ENCODE peak calls at places on chromosome 5, in five cellular contexts. R is stromal cell of bone marrow, U is cardiac fibroblast, K is A172, T is mucosa of descending colon. J is an unnamed sample.

GRCh38 chr5:133360693-133361479 is 251.5 kb downstream of the FSTL4 start:
- DNase-seq in R (no peak), U (no peak), K (no peak), T (no peak), J (no peak)

GRCh38 chr5:31096238-31096865 is 97.1 kb upstream of the CDH6 start:
- DNase-seq in R (peak; percentile 69), U (peak; percentile 77), K (peak; percentile 28), T (peak; percentile 1), J (no peak)

GRCh38 chr5:36273809-36274526 is 27.7 kb downstream of the RANBP3L start:
- DNase-seq in R (no peak), U (no peak), K (no peak), T (no peak), J (no peak)

GRCh38 chr5:124652514-124652819 is 94.0 kb downstream of the ZNF608 start:
- DNase-seq in R (no peak), U (no peak), K (no peak), T (no peak), J (no peak)

GRCh38 chr5:134561871-134562296 is 36.4 kb downstream of the JADE2 start:
- DNase-seq in R (no peak), U (peak; percentile 95), K (peak; percentile 92), T (no peak), J (no peak)

GRCh38 chr5:10524376-10525123 is 39.3 kb upstream of the ANKRD33B start:
- DNase-seq in R (peak; percentile 51), U (peak; percentile 60), K (peak; percentile 85), T (no peak), J (no peak)

GRCh38 chr5:75640395-75640794 is 29.1 kb downstream of the ANKDD1B start:
- DNase-seq in R (peak; percentile 37), U (peak; percentile 91), K (peak; percentile 85), T (no peak), J (no peak)

GRCh38 chr5:95369796-95370195 is 21.4 kb upstream of the FAM81B start:
- DNase-seq in R (no peak), U (no peak), K (no peak), T (no peak), J (no peak)

GRCh38 chr5:53326420-53327153 is 153.8 kb upstream of the FST start:
- DNase-seq in R (peak; percentile 64), U (peak; percentile 93), K (no peak), T (no peak), J (no peak)

GRCh38 chr5:77641397-77641943 is 3.0 kb upstream of the OTP start:
- DNase-seq in R (no peak), U (no peak), K (no peak), T (no peak), J (no peak)

GRCh38 chr5:170361600-170361999 is 27.6 kb downstream of the KCNMB1 start:
- DNase-seq in R (no peak), U (no peak), K (no peak), T (no peak), J (no peak)

GRCh38 chr5:165325201-165325600 is 1819.8 kb downstream of the MAT2B start:
- DNase-seq in R (no peak), U (peak; percentile 65), K (peak; percentile 74), T (no peak), J (no peak)

GRCh38 chr5:158722940-158723339 is 376.8 kb downstream of the EBF1 start:
- DNase-seq in R (no peak), U (no peak), K (no peak), T (no peak), J (no peak)

GRCh38 chr5:145466533-145466932 is 368.6 kb downstream of the PRELID2 start:
- DNase-seq in R (no peak), U (no peak), K (no peak), T (no peak), J (no peak)

GRCh38 chr5:173493846-173494245 is 122.6 kb downstream of the BOD1 start:
- DNase-seq in R (no peak), U (no peak), K (no peak), T (no peak), J (no peak)

GRCh38 chr5:65722575-65723424 is 795 bp downstream of the NLN start:
- DNase-seq in R (peak; percentile 64), U (peak; percentile 80), K (peak; percentile 66), T (peak; percentile 25), J (peak; percentile 19)

GRCh38 chr5:180222056-180222455 is 13.0 kb upstream of the RASGEF1C start:
- DNase-seq in R (no peak), U (no peak), K (no peak), T (no peak), J (no peak)

GRCh38 chr5:168362097-168362885 is 70.8 kb downstream of the WWC1 start:
- DNase-seq in R (no peak), U (no peak), K (no peak), T (no peak), J (no peak)

GRCh38 chr5:162139190-162139589 is 71.6 kb downstream of the GABRG2 start:
- DNase-seq in R (no peak), U (no peak), K (no peak), T (no peak), J (no peak)

GRCh38 chr5:179125789-179126505 is 65.8 kb downstream of the ZNF354C start:
- DNase-seq in R (no peak), U (no peak), K (no peak), T (no peak), J (no peak)

GRCh38 chr5:159965031-159965837 is 43.7 kb upstream of the TTC1 start:
- DNase-seq in R (peak; percentile 40), U (peak; percentile 71), K (peak; percentile 68), T (peak; percentile 64), J (peak; percentile 22)

GRCh38 chr5:4018007-4018406 is 422.4 kb downstream of the IRX1 start:
- DNase-seq in R (no peak), U (no peak), K (no peak), T (no peak), J (no peak)

GRCh38 chr5:72194846-72195245 is 87.6 kb downstream of the MAP1B start:
- DNase-seq in R (no peak), U (no peak), K (no peak), T (peak; percentile 23), J (peak; percentile 8)

GRCh38 chr5:53922508-53923498 is 362.4 kb downstream of the NDUFS4 start:
- DNase-seq in R (no peak), U (no peak), K (no peak), T (no peak), J (no peak)

GRCh38 chr5:113682497-113683136 is 169.1 kb downstream of the YTHDC2 start:
- DNase-seq in R (no peak), U (peak; percentile 13), K (peak; percentile 4), T (no peak), J (no peak)

GRCh38 chr5:111486926-111487325 is 25.4 kb downstream of the STARD4 start:
- DNase-seq in R (no peak), U (no peak), K (no peak), T (no peak), J (no peak)

GRCh38 chr5:96066386-96066719 is 104.7 kb upstream of the ELL2 start:
- DNase-seq in R (no peak), U (peak; percentile 19), K (no peak), T (no peak), J (no peak)

GRCh38 chr5:87770601-87771121 is 357.9 kb upstream of the CCNH start:
- DNase-seq in R (no peak), U (no peak), K (no peak), T (no peak), J (no peak)

GRCh38 chr5:126100767-126101166 is 322.4 kb upstream of the GRAMD2B start:
- DNase-seq in R (no peak), U (peak; percentile 29), K (no peak), T (no peak), J (no peak)

GRCh38 chr5:120994112-120994511 is 530.0 kb downstream of the PRR16 start:
- DNase-seq in R (no peak), U (no peak), K (no peak), T (no peak), J (no peak)

GRCh38 chr5:142810081-142810480 is 39.9 kb downstream of the ARHGAP26 start:
- DNase-seq in R (no peak), U (peak; percentile 39), K (no peak), T (no peak), J (no peak)

GRCh38 chr5:127498604-127499003 is 18.8 kb upstream of the PRRC1 start:
- DNase-seq in R (no peak), U (no peak), K (no peak), T (no peak), J (no peak)

GRCh38 chr5:1826235-1826980 is 25.2 kb downstream of the NDUFS6 start:
- DNase-seq in R (no peak), U (no peak), K (no peak), T (no peak), J (no peak)

GRCh38 chr5:168153263-168153930 is 138.0 kb upstream of the WWC1 start:
- DNase-seq in R (no peak), U (no peak), K (no peak), T (no peak), J (no peak)

GRCh38 chr5:172850454-172850797 is 16.4 kb downstream of the ERGIC1 start:
- DNase-seq in R (no peak), U (no peak), K (no peak), T (no peak), J (no peak)

GRCh38 chr5:2746642-2747041 is 4.8 kb downstream of the IRX2 start:
- DNase-seq in R (no peak), U (no peak), K (no peak), T (no peak), J (no peak)

GRCh38 chr5:110386782-110387181 is 339.7 kb downstream of the TMEM232 start:
- DNase-seq in R (no peak), U (peak; percentile 4), K (peak; percentile 34), T (no peak), J (no peak)

GRCh38 chr5:88861213-88861612 is 21.8 kb downstream of the MEF2C start:
- DNase-seq in R (no peak), U (no peak), K (no peak), T (no peak), J (no peak)

GRCh38 chr5:112973036-112973435 is 3.6 kb upstream of the DCP2 start:
- DNase-seq in R (no peak), U (no peak), K (no peak), T (no peak), J (no peak)